ENCODE peak calls at places on chromosomes 3 and 15, in seven cellular contexts. W is lower lobe of right lung, P is GM12892, I is dorsolateral prefrontal cortex, T is adipocyte, Y is endothelial cell, N is activated gamma-delta T cell. Z is an unnamed sample.

GRCh38 chr3:110478377-110479054 is 593.1 kb upstream of the NECTIN3 start:
- DNase-seq in W (no peak), P (no peak), I (no peak), T (no peak), Y (no peak), N (no peak), Z (no peak)

GRCh38 chr3:179323197-179323901 is 518 bp downstream of the ZNF639 start:
- DNase-seq in W (peak; percentile 79), P (peak; percentile 49), I (peak; percentile 53), T (peak; percentile 84), Y (peak; percentile 65), N (peak; percentile 44), Z (no peak)

GRCh38 chr3:36380171-36381031 is at the start of gene STAC:
- DNase-seq in W (peak; percentile 81), P (peak; percentile 5), I (no peak), T (peak; percentile 63), Y (peak; percentile 37), N (peak; percentile 6), Z (no peak)

GRCh38 chr15:89059006-89059405 is 29.2 kb upstream of the ABHD2 start:
- DNase-seq in W (no peak), P (no peak), I (no peak), T (no peak), Y (no peak), N (no peak), Z (no peak)

GRCh38 chr3:173153631-173154030 is 12.6 kb upstream of the SPATA16 start:
- DNase-seq in W (no peak), P (no peak), I (no peak), T (no peak), Y (no peak), N (no peak), Z (no peak)

GRCh38 chr3:111338059-111338698 is 203.8 kb upstream of the CD96 start:
- DNase-seq in W (no peak), P (no peak), I (peak; percentile 32), T (peak; percentile 90), Y (peak; percentile 70), N (no peak), Z (no peak)

GRCh38 chr3:134971359-134971758 is 176.3 kb downstream of the EPHB1 start:
- DNase-seq in W (no peak), P (no peak), I (no peak), T (no peak), Y (no peak), N (no peak), Z (no peak)

GRCh38 chr3:126129408-126129891 is 45.5 kb upstream of the SLC41A3 start:
- DNase-seq in W (peak; percentile 76), P (no peak), I (peak; percentile 19), T (no peak), Y (no peak), N (no peak), Z (no peak)

GRCh38 chr15:95298729-95299128 is 1031.8 kb upstream of the NR2F2 start:
- DNase-seq in W (no peak), P (no peak), I (no peak), T (no peak), Y (no peak), N (no peak), Z (no peak)

GRCh38 chr3:133115178-133115577 is 77.0 kb downstream of the TMEM108 start:
- DNase-seq in W (no peak), P (no peak), I (no peak), T (no peak), Y (no peak), N (no peak), Z (no peak)

GRCh38 chr3:34033840-34034239 is 235.4 kb downstream of the PDCD6IP start:
- DNase-seq in W (no peak), P (no peak), I (no peak), T (no peak), Y (no peak), N (no peak), Z (no peak)

GRCh38 chr15:39400821-39401550 is 179.9 kb upstream of the THBS1 start:
- DNase-seq in W (no peak), P (no peak), I (no peak), T (no peak), Y (no peak), N (no peak), Z (no peak)

GRCh38 chr3:149330609-149331008 is 2.8 kb downstream of the TM4SF18 start:
- DNase-seq in W (no peak), P (no peak), I (no peak), T (no peak), Y (no peak), N (no peak), Z (no peak)

GRCh38 chr15:52076889-52077781 is 35.4 kb downstream of the BCL2L10 start:
- DNase-seq in W (no peak), P (no peak), I (no peak), T (peak; percentile 46), Y (no peak), N (no peak), Z (no peak)

GRCh38 chr3:27467545-27467944 is 16.6 kb downstream of the SLC4A7 start:
- DNase-seq in W (no peak), P (peak; percentile 6), I (no peak), T (peak; percentile 71), Y (no peak), N (no peak), Z (no peak)

GRCh38 chr3:62873672-62874397 is 1.4 kb downstream of the CADPS start:
- DNase-seq in W (peak; percentile 44), P (peak; percentile 6), I (peak; percentile 33), T (peak; percentile 14), Y (peak; percentile 58), N (peak; percentile 13), Z (peak; percentile 37)

GRCh38 chr3:148074057-148074456 is 623.6 kb upstream of the AGTR1 start:
- DNase-seq in W (no peak), P (no peak), I (no peak), T (no peak), Y (no peak), N (no peak), Z (no peak)

GRCh38 chr15:98286831-98287230 is 326.3 kb downstream of the ARRDC4 start:
- DNase-seq in W (no peak), P (no peak), I (no peak), T (no peak), Y (no peak), N (no peak), Z (no peak)

GRCh38 chr3:65939841-65940246 is 98.9 kb downstream of the MAGI1 start:
- DNase-seq in W (no peak), P (no peak), I (no peak), T (no peak), Y (no peak), N (no peak), Z (no peak)

GRCh38 chr3:38454179-38454883 is 641 bp downstream of the ACVR2B start:
- DNase-seq in W (peak; percentile 68), P (peak; percentile 52), I (peak; percentile 30), T (peak; percentile 61), Y (peak; percentile 40), N (peak; percentile 13), Z (no peak)

GRCh38 chr15:78341057-78341763 is 1.1 kb downstream of the CRABP1 start:
- DNase-seq in W (no peak), P (no peak), I (no peak), T (peak; percentile 8), Y (peak; percentile 21), N (no peak), Z (no peak)

GRCh38 chr3:115085197-115085865 is 61.8 kb downstream of the ZBTB20 start:
- DNase-seq in W (no peak), P (no peak), I (no peak), T (no peak), Y (no peak), N (no peak), Z (no peak)

GRCh38 chr15:62067448-62068044 is 769 bp downstream of the C2CD4A start:
- DNase-seq in W (peak; percentile 52), P (peak; percentile 7), I (no peak), T (peak; percentile 32), Y (peak; percentile 21), N (peak; percentile 15), Z (no peak)

GRCh38 chr3:72494076-72495000 is 353.9 kb downstream of the SHQ1 start:
- DNase-seq in W (no peak), P (no peak), I (no peak), T (peak; percentile 14), Y (no peak), N (no peak), Z (no peak)

GRCh38 chr3:154766765-154767503 is 313.2 kb upstream of the MME start:
- DNase-seq in W (no peak), P (no peak), I (no peak), T (no peak), Y (no peak), N (no peak), Z (no peak)

GRCh38 chr15:85477730-85478129 is 97.3 kb downstream of the AKAP13 start:
- DNase-seq in W (no peak), P (no peak), I (no peak), T (no peak), Y (no peak), N (no peak), Z (no peak)

GRCh38 chr3:31410411-31410810 is 122.3 kb upstream of the STT3B start:
- DNase-seq in W (no peak), P (no peak), I (no peak), T (no peak), Y (no peak), N (no peak), Z (no peak)

GRCh38 chr15:98154863-98155262 is 194.4 kb downstream of the ARRDC4 start:
- DNase-seq in W (no peak), P (no peak), I (no peak), T (peak; percentile 43), Y (no peak), N (no peak), Z (no peak)

Z was measured in amygdala.